ENCODE peak calls at places on chromosome X, in nine cellular contexts. N is iPS-NIHi11, G is NCI-H1092, A is cardiac fibroblast, D is GF-D8, C is omental fat pad, V is kidney glomerular epithelial cell, L is HAP-1, W is H54. B is an unnamed sample.

GRCh38 chrX:49840679-49841078 is 11.6 kb downstream of the PAGE4 start:
- DNase-seq in W (peak), D (no peak), N (peak), C (peak), L (peak), A (peak), G (peak), V (peak), B (peak)

GRCh38 chrX:140744085-140744484 is 34.5 kb downstream of the LINC00632 start:
- DNase-seq in V (no peak), D (no peak), L (no peak), W (no peak), N (no peak), G (no peak), A (no peak), C (no peak), B (no peak)

GRCh38 chrX:38249965-38250364 is 29.3 kb upstream of the SRPX start:
- DNase-seq in A (no peak), D (no peak), N (no peak), C (no peak), W (no peak), G (no peak), V (no peak), L (no peak), B (no peak)

GRCh38 chrX:42096262-42096939 is 173.0 kb upstream of the CASK start:
- DNase-seq in D (no peak), A (peak), L (no peak), N (no peak), W (peak), G (no peak), C (no peak), V (peak), B (peak)

GRCh38 chrX:139304471-139304870 is 226.1 kb upstream of the F9 start:
- DNase-seq in L (no peak), G (no peak), W (no peak), N (no peak), A (no peak), C (no peak), V (no peak), D (no peak), B (no peak)

GRCh38 chrX:66408507-66408906 is 230.4 kb downstream of the EDA2R start:
- DNase-seq in G (no peak), W (no peak), N (no peak), V (no peak), L (no peak), A (no peak), C (no peak), D (no peak), B (no peak)

GRCh38 chrX:9308426-9308825 is 156.4 kb upstream of the TBL1X start:
- DNase-seq in N (no peak), V (no peak), L (no peak), D (no peak), G (no peak), C (no peak), W (no peak), A (no peak), B (no peak)

GRCh38 chrX:20333672-20334071 is 67.0 kb upstream of the RPS6KA3 start:
- DNase-seq in V (no peak), G (no peak), N (no peak), D (no peak), L (no peak), W (no peak), A (no peak), C (no peak), B (no peak)

GRCh38 chrX:55342533-55343501 is 78.1 kb upstream of the PAGE3 start:
- DNase-seq in C (no peak), V (peak), D (no peak), A (peak), L (peak), N (peak), W (peak), G (peak), B (no peak)

GRCh38 chrX:153970398-153971123 is 1.1 kb downstream of the HCFC1 start:
- DNase-seq in W (no peak), D (peak), L (peak), V (no peak), G (no peak), A (peak), C (no peak), N (no peak), B (peak)

GRCh38 chrX:68261060-68261672 is 172.1 kb downstream of the OPHN1 start:
- DNase-seq in D (no peak), V (no peak), W (peak), G (no peak), A (peak), L (no peak), N (no peak), C (no peak), B (peak)

GRCh38 chrX:136159615-136160025 is 12.3 kb downstream of the FHL1 start:
- DNase-seq in G (no peak), V (no peak), C (no peak), L (no peak), A (no peak), D (peak), N (no peak), W (no peak), B (no peak)

GRCh38 chrX:101160001-101160400 is 59.6 kb upstream of the DRP2 start:
- DNase-seq in A (no peak), C (no peak), V (no peak), G (no peak), D (no peak), N (no peak), L (no peak), W (no peak), B (no peak)

GRCh38 chrX:21374994-21375794 is 976 bp downstream of the CNKSR2 start:
- DNase-seq in V (no peak), N (peak), G (no peak), A (no peak), D (no peak), L (no peak), W (no peak), C (no peak), B (no peak)

GRCh38 chrX:17496407-17496806 is 121.4 kb downstream of the NHS start:
- DNase-seq in D (no peak), W (no peak), G (no peak), L (no peak), A (no peak), C (no peak), N (no peak), V (no peak), B (no peak)

GRCh38 chrX:111759676-111760075 is 78.7 kb downstream of the ALG13 start:
- DNase-seq in N (no peak), A (no peak), W (no peak), C (no peak), G (no peak), L (no peak), D (no peak), V (no peak), B (no peak)

GRCh38 chrX:18668059-18668458 is 3.8 kb downstream of the RS1 start:
- DNase-seq in W (no peak), L (no peak), C (no peak), G (no peak), D (no peak), V (no peak), N (no peak), A (no peak), B (no peak)